ENCODE peak calls at places on chromosomes 6 and 20, in seven cellular contexts. One of them, this sample, is unnamed.

GRCh38 chr6:50093116-50093937 is 43.6 kb upstream of the DEFB112 start:
- DNase-seq in BJ: no peak
- DNase-seq in epithelial cell of esophagus: no peak
- DNase-seq in spleen: no peak
- DNase-seq in A549: peak; percentile 2
- DNase-seq in SJSA1: no peak
- DNase-seq in NCI-H2081: no peak
- DNase-seq in this sample: no peak

GRCh38 chr20:10622657-10623418 is 51.0 kb downstream of the JAG1 start:
- DNase-seq in BJ: no peak
- DNase-seq in epithelial cell of esophagus: no peak
- DNase-seq in spleen: no peak
- DNase-seq in A549: no peak
- DNase-seq in SJSA1: peak; percentile 54
- DNase-seq in NCI-H2081: no peak
- DNase-seq in this sample: no peak

GRCh38 chr6:26121141-26122004 is 34.1 kb downstream of the HFE start:
- DNase-seq in BJ: no peak
- DNase-seq in epithelial cell of esophagus: no peak
- DNase-seq in spleen: no peak
- DNase-seq in A549: peak; percentile 88
- DNase-seq in SJSA1: peak; percentile 77
- DNase-seq in NCI-H2081: no peak
- DNase-seq in this sample: no peak

GRCh38 chr6:147972436-147972835 is 370.2 kb upstream of the SASH1 start:
- DNase-seq in BJ: no peak
- DNase-seq in epithelial cell of esophagus: no peak
- DNase-seq in spleen: no peak
- DNase-seq in A549: no peak
- DNase-seq in SJSA1: no peak
- DNase-seq in NCI-H2081: no peak
- DNase-seq in this sample: no peak

GRCh38 chr6:156710479-156710878 is 66.7 kb upstream of the ARID1B start:
- DNase-seq in BJ: no peak
- DNase-seq in epithelial cell of esophagus: no peak
- DNase-seq in spleen: no peak
- DNase-seq in A549: no peak
- DNase-seq in SJSA1: no peak
- DNase-seq in NCI-H2081: no peak
- DNase-seq in this sample: no peak

GRCh38 chr6:1856381-1856780 is 246.7 kb downstream of the FOXC1 start:
- DNase-seq in BJ: peak; percentile 12
- DNase-seq in epithelial cell of esophagus: peak; percentile 52
- DNase-seq in spleen: no peak
- DNase-seq in A549: no peak
- DNase-seq in SJSA1: no peak
- DNase-seq in NCI-H2081: peak; percentile 34
- DNase-seq in this sample: peak; percentile 78

GRCh38 chr20:62361799-62362589 is 5.1 kb downstream of the LAMA5 start:
- DNase-seq in BJ: no peak
- DNase-seq in epithelial cell of esophagus: no peak
- DNase-seq in spleen: no peak
- DNase-seq in A549: peak; percentile 88
- DNase-seq in SJSA1: no peak
- DNase-seq in NCI-H2081: no peak
- DNase-seq in this sample: no peak

GRCh38 chr6:143097224-143097795 is 36.6 kb downstream of the AIG1 start:
- DNase-seq in BJ: no peak
- DNase-seq in epithelial cell of esophagus: peak; percentile 42
- DNase-seq in spleen: no peak
- DNase-seq in A549: no peak
- DNase-seq in SJSA1: no peak
- DNase-seq in NCI-H2081: no peak
- DNase-seq in this sample: no peak

GRCh38 chr6:43924222-43924702 is 154.3 kb downstream of the VEGFA start:
- DNase-seq in BJ: no peak
- DNase-seq in epithelial cell of esophagus: no peak
- DNase-seq in spleen: peak; percentile 86
- DNase-seq in A549: no peak
- DNase-seq in SJSA1: no peak
- DNase-seq in NCI-H2081: no peak
- DNase-seq in this sample: no peak

GRCh38 chr20:47790032-47790965 is 5.0 kb upstream of the SULF2 start:
- DNase-seq in BJ: peak; percentile 87
- DNase-seq in epithelial cell of esophagus: peak; percentile 90
- DNase-seq in spleen: peak; percentile 2
- DNase-seq in A549: no peak
- DNase-seq in SJSA1: no peak
- DNase-seq in NCI-H2081: no peak
- DNase-seq in this sample: no peak